ENCODE peak calls at places on chromosomes 16 and 17, in six cellular contexts. One of them, this sample, is unnamed.

GRCh38 chr17:72702136-72702735 is 390.3 kb downstream of the SLC39A11 start:
- DNase-seq in NB4: no peak
- DNase-seq in body of pancreas: no peak
- DNase-seq in Caco-2: no peak
- DNase-seq in dorsolateral prefrontal cortex: no peak
- DNase-seq in foreskin fibroblast: peak
- DNase-seq in this sample: no peak

GRCh38 chr17:58557981-58558380 is 43.5 kb upstream of the MTMR4 start:
- DNase-seq in NB4: no peak
- DNase-seq in Caco-2: no peak
- DNase-seq in body of pancreas: no peak
- DNase-seq in dorsolateral prefrontal cortex: no peak
- DNase-seq in foreskin fibroblast: no peak
- DNase-seq in this sample: no peak

GRCh38 chr16:11914210-11914758 is 1.5 kb downstream of the GSPT1 start:
- DNase-seq in dorsolateral prefrontal cortex: no peak
- DNase-seq in Caco-2: no peak
- DNase-seq in foreskin fibroblast: no peak
- DNase-seq in NB4: peak
- DNase-seq in body of pancreas: no peak
- DNase-seq in this sample: no peak

GRCh38 chr17:7842950-7843535 is 9.0 kb downstream of the KDM6B start:
- DNase-seq in body of pancreas: peak
- DNase-seq in dorsolateral prefrontal cortex: peak
- DNase-seq in Caco-2: no peak
- DNase-seq in foreskin fibroblast: peak
- DNase-seq in NB4: peak
- DNase-seq in this sample: peak

GRCh38 chr17:18203308-18203707 is 19.7 kb downstream of the ALKBH5 start:
- DNase-seq in Caco-2: peak
- DNase-seq in dorsolateral prefrontal cortex: no peak
- DNase-seq in body of pancreas: no peak
- DNase-seq in NB4: no peak
- DNase-seq in foreskin fibroblast: no peak
- DNase-seq in this sample: no peak

GRCh38 chr17:12644623-12645022 is 21.1 kb upstream of the MYOCD start:
- DNase-seq in body of pancreas: no peak
- DNase-seq in NB4: no peak
- DNase-seq in dorsolateral prefrontal cortex: no peak
- DNase-seq in Caco-2: no peak
- DNase-seq in foreskin fibroblast: no peak
- DNase-seq in this sample: no peak

GRCh38 chr17:61323015-61323379 is 76.6 kb upstream of the TBX2 start:
- DNase-seq in dorsolateral prefrontal cortex: no peak
- DNase-seq in foreskin fibroblast: peak
- DNase-seq in body of pancreas: no peak
- DNase-seq in Caco-2: no peak
- DNase-seq in NB4: no peak
- DNase-seq in this sample: no peak

GRCh38 chr17:1122681-1123396 is 56.9 kb downstream of the ABR start:
- DNase-seq in Caco-2: peak
- DNase-seq in dorsolateral prefrontal cortex: peak
- DNase-seq in NB4: peak
- DNase-seq in foreskin fibroblast: peak
- DNase-seq in body of pancreas: peak
- DNase-seq in this sample: peak

GRCh38 chr17:32491371-32492280 is 4.8 kb downstream of the CDK5R1 start:
- DNase-seq in body of pancreas: no peak
- DNase-seq in NB4: peak
- DNase-seq in dorsolateral prefrontal cortex: no peak
- DNase-seq in foreskin fibroblast: no peak
- DNase-seq in Caco-2: no peak
- DNase-seq in this sample: no peak

GRCh38 chr17:78563189-78564145 is 13.7 kb downstream of the DNAH17 start:
- DNase-seq in NB4: no peak
- DNase-seq in foreskin fibroblast: no peak
- DNase-seq in Caco-2: no peak
- DNase-seq in body of pancreas: peak
- DNase-seq in dorsolateral prefrontal cortex: no peak
- DNase-seq in this sample: no peak

GRCh38 chr16:52561910-52562741 is 15.2 kb upstream of the TOX3 start:
- DNase-seq in foreskin fibroblast: no peak
- DNase-seq in dorsolateral prefrontal cortex: no peak
- DNase-seq in NB4: no peak
- DNase-seq in Caco-2: peak
- DNase-seq in body of pancreas: peak
- DNase-seq in this sample: no peak

GRCh38 chr17:16419074-16419928 is 3.9 kb downstream of the TRPV2 start:
- DNase-seq in NB4: peak
- DNase-seq in body of pancreas: no peak
- DNase-seq in foreskin fibroblast: peak
- DNase-seq in Caco-2: no peak
- DNase-seq in dorsolateral prefrontal cortex: no peak
- DNase-seq in this sample: peak

GRCh38 chr17:59141860-59142259 is 13.1 kb downstream of the SKA2 start:
- DNase-seq in NB4: no peak
- DNase-seq in foreskin fibroblast: no peak
- DNase-seq in Caco-2: no peak
- DNase-seq in dorsolateral prefrontal cortex: no peak
- DNase-seq in body of pancreas: no peak
- DNase-seq in this sample: no peak

GRCh38 chr17:10105513-10106001 is 92.8 kb downstream of the GAS7 start:
- DNase-seq in NB4: no peak
- DNase-seq in foreskin fibroblast: peak
- DNase-seq in Caco-2: no peak
- DNase-seq in body of pancreas: no peak
- DNase-seq in dorsolateral prefrontal cortex: no peak
- DNase-seq in this sample: peak

GRCh38 chr17:29176500-29177351 is 3.5 kb downstream of the MYO18A start:
- DNase-seq in NB4: peak
- DNase-seq in dorsolateral prefrontal cortex: peak
- DNase-seq in Caco-2: peak
- DNase-seq in foreskin fibroblast: peak
- DNase-seq in body of pancreas: peak
- DNase-seq in this sample: peak

GRCh38 chr16:29025218-29025617 is 40.4 kb downstream of the LAT start:
- DNase-seq in Caco-2: no peak
- DNase-seq in dorsolateral prefrontal cortex: no peak
- DNase-seq in NB4: no peak
- DNase-seq in body of pancreas: no peak
- DNase-seq in foreskin fibroblast: no peak
- DNase-seq in this sample: no peak

GRCh38 chr17:67649891-67650290 is 67.8 kb upstream of the NOL11 start:
- DNase-seq in dorsolateral prefrontal cortex: no peak
- DNase-seq in Caco-2: no peak
- DNase-seq in NB4: no peak
- DNase-seq in foreskin fibroblast: no peak
- DNase-seq in body of pancreas: no peak
- DNase-seq in this sample: no peak

GRCh38 chr16:49492896-49493620 is 119.5 kb downstream of the C16orf78 start:
- DNase-seq in body of pancreas: no peak
- DNase-seq in NB4: no peak
- DNase-seq in dorsolateral prefrontal cortex: peak
- DNase-seq in Caco-2: no peak
- DNase-seq in foreskin fibroblast: no peak
- DNase-seq in this sample: no peak

GRCh38 chr17:56903560-56903959 is 10.3 kb downstream of the TRIM25 start:
- DNase-seq in NB4: no peak
- DNase-seq in Caco-2: no peak
- DNase-seq in body of pancreas: no peak
- DNase-seq in dorsolateral prefrontal cortex: no peak
- DNase-seq in foreskin fibroblast: no peak
- DNase-seq in this sample: no peak

GRCh38 chr17:50533720-50534148 is 1.2 kb downstream of the EPN3 start:
- DNase-seq in dorsolateral prefrontal cortex: no peak
- DNase-seq in foreskin fibroblast: peak
- DNase-seq in NB4: no peak
- DNase-seq in Caco-2: no peak
- DNase-seq in body of pancreas: peak
- DNase-seq in this sample: peak
- H3K4me3 ChIP-seq in dorsolateral prefrontal cortex: peak
- H3K4me3 ChIP-seq in foreskin fibroblast: no peak
- H3K4me3 ChIP-seq in NB4: no peak
- H3K4me3 ChIP-seq in Caco-2: peak
- H3K4me3 ChIP-seq in body of pancreas: peak
- H3K4me3 ChIP-seq in this sample: no peak

DNA sequence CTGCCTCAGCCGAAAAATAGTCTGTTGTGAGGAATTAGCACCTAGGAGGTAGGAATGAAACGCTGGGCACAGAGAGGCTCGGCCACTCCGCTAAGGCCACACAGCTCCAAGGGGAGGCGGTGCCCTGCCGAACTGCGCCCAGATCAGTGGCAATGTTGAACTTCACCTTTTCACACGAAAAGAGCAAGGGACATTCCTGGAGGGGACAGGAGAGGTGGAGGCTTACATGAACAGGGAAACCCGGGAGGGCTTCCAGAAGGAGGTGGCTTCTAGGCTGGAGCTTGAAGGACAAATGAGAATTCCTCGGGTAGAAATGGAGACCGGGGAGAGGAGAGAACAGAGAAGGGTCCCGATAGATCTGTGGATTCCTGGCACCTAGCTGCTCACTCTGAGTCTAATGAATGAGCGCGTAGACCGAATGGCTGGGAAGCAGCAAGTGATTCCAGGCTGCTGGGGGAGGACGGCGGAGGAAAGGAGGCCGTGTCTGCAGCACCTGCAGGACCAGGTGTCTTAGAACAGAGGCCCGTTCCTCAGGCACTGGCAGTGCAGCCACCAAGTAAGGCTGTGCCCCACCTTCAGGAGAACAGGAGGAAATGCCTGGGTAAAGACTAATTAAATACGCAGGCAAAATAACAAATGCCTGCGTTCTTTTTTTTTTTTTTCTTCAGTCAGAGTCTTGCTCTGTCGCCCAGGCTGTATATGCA is 723 bp upstream of the SLC38A10 start:
- DNase-seq in dorsolateral prefrontal cortex: no peak
- DNase-seq in NB4: peak
- DNase-seq in Caco-2: peak
- DNase-seq in foreskin fibroblast: peak
- DNase-seq in body of pancreas: peak
- DNase-seq in this sample: peak
- TF ChIP-seq CTCF in dorsolateral prefrontal cortex: no peak
- TF ChIP-seq CTCF in NB4: peak
- TF ChIP-seq CTCF in Caco-2: peak
- TF ChIP-seq CTCF in foreskin fibroblast: peak
- TF ChIP-seq CTCF in body of pancreas: peak
- TF ChIP-seq CTCF in this sample: peak

GRCh38 chr16:20265019-20265418 is 62.3 kb downstream of the GP2 start:
- DNase-seq in body of pancreas: no peak
- DNase-seq in dorsolateral prefrontal cortex: no peak
- DNase-seq in NB4: no peak
- DNase-seq in foreskin fibroblast: no peak
- DNase-seq in Caco-2: no peak
- DNase-seq in this sample: no peak

GRCh38 chr16:20271893-20272292 is 55.4 kb downstream of the GP2 start:
- DNase-seq in body of pancreas: no peak
- DNase-seq in Caco-2: no peak
- DNase-seq in foreskin fibroblast: no peak
- DNase-seq in NB4: peak
- DNase-seq in dorsolateral prefrontal cortex: no peak
- DNase-seq in this sample: no peak

GRCh38 chr16:20263138-20263855 is 64.0 kb downstream of the GP2 start:
- DNase-seq in body of pancreas: no peak
- DNase-seq in foreskin fibroblast: no peak
- DNase-seq in NB4: no peak
- DNase-seq in Caco-2: no peak
- DNase-seq in dorsolateral prefrontal cortex: no peak
- DNase-seq in this sample: no peak

GRCh38 chr16:20268409-20268808 is 58.9 kb downstream of the GP2 start:
- DNase-seq in body of pancreas: no peak
- DNase-seq in dorsolateral prefrontal cortex: no peak
- DNase-seq in foreskin fibroblast: no peak
- DNase-seq in Caco-2: no peak
- DNase-seq in NB4: no peak
- DNase-seq in this sample: no peak
- H3K4me3 ChIP-seq in body of pancreas: no peak
- H3K4me3 ChIP-seq in dorsolateral prefrontal cortex: no peak
- H3K4me3 ChIP-seq in foreskin fibroblast: no peak
- H3K4me3 ChIP-seq in Caco-2: no peak
- H3K4me3 ChIP-seq in NB4: no peak
- H3K4me3 ChIP-seq in this sample: no peak

GRCh38 chr17:39629494-39629880 is 2.7 kb downstream of the PPP1R1B start:
- DNase-seq in NB4: no peak
- DNase-seq in dorsolateral prefrontal cortex: no peak
- DNase-seq in foreskin fibroblast: no peak
- DNase-seq in body of pancreas: no peak
- DNase-seq in Caco-2: no peak
- DNase-seq in this sample: no peak

GRCh38 chr17:39628655-39629493 is 2.1 kb downstream of the PPP1R1B start:
- DNase-seq in body of pancreas: peak
- DNase-seq in foreskin fibroblast: no peak
- DNase-seq in Caco-2: no peak
- DNase-seq in NB4: no peak
- DNase-seq in dorsolateral prefrontal cortex: no peak
- DNase-seq in this sample: no peak

GRCh38 chr17:39631403-39631802 is 4.7 kb downstream of the PPP1R1B start:
- DNase-seq in body of pancreas: peak
- DNase-seq in foreskin fibroblast: no peak
- DNase-seq in Caco-2: no peak
- DNase-seq in dorsolateral prefrontal cortex: no peak
- DNase-seq in NB4: no peak
- DNase-seq in this sample: no peak

GRCh38 chr17:39627717-39628516 is 1.2 kb downstream of the PPP1R1B start:
- DNase-seq in Caco-2: no peak
- DNase-seq in NB4: no peak
- DNase-seq in foreskin fibroblast: no peak
- DNase-seq in body of pancreas: no peak
- DNase-seq in dorsolateral prefrontal cortex: no peak
- DNase-seq in this sample: no peak

GRCh38 chr17:39629894-39630293 is 3.1 kb downstream of the PPP1R1B start:
- DNase-seq in NB4: peak
- DNase-seq in body of pancreas: no peak
- DNase-seq in foreskin fibroblast: no peak
- DNase-seq in dorsolateral prefrontal cortex: no peak
- DNase-seq in Caco-2: no peak
- DNase-seq in this sample: no peak
- TF ChIP-seq CTCF in NB4: peak
- TF ChIP-seq CTCF in body of pancreas: no peak
- TF ChIP-seq CTCF in foreskin fibroblast: no peak
- TF ChIP-seq CTCF in dorsolateral prefrontal cortex: no peak
- TF ChIP-seq CTCF in Caco-2: no peak
- TF ChIP-seq CTCF in this sample: no peak